ENCODE peak calls at places on chromosomes 4 and X, in nine cellular contexts. A is HL-60, X is IMR-90, E is transverse colon, C is right atrium auricular region, K is lung, W is AG04450, G is AG04449, L is neural crest cell. S is an unnamed sample.

GRCh38 chr4:52864816-52865215 is 2.7 kb downstream of the RASL11B start:
- DNase-seq in A (no peak), X (peak; percentile 35), E (no peak), C (no peak), K (no peak), W (no peak), G (peak; percentile 23), L (no peak), S (no peak)

GRCh38 chrX:19743386-19743785 is 144.0 kb downstream of the SH3KBP1 start:
- DNase-seq in A (no peak), X (no peak), E (peak; percentile 17), C (no peak), K (no peak), W (no peak), G (no peak), L (no peak), S (no peak)

GRCh38 chr4:155684892-155685550 is 18.4 kb downstream of the GUCY1A1 start:
- DNase-seq in A (no peak), X (no peak), E (no peak), C (no peak), K (no peak), W (no peak), G (no peak), L (no peak), S (no peak)

GRCh38 chrX:39896951-39897740 is 200.6 kb downstream of the BCOR start:
- DNase-seq in A (no peak), X (peak; percentile 62), E (no peak), C (no peak), K (peak; percentile 48), W (peak; percentile 39), G (no peak), L (no peak), S (no peak)

GRCh38 chr4:2441393-2442174 is 22.8 kb downstream of the CFAP99 start:
- DNase-seq in A (no peak), X (peak; percentile 41), E (peak; percentile 78), C (no peak), K (peak; percentile 42), W (no peak), G (no peak), L (peak; percentile 57), S (peak; percentile 83)

GRCh38 chr4:38670061-38670894 is 6.3 kb downstream of the KLF3 start:
- DNase-seq in A (no peak), X (no peak), E (no peak), C (no peak), K (no peak), W (no peak), G (no peak), L (no peak), S (no peak)

GRCh38 chrX:154019633-154020499 is at the start of gene IRAK1:
- DNase-seq in A (peak; percentile 38), X (peak; percentile 52), E (peak; percentile 67), C (no peak), K (peak; percentile 47), W (no peak), G (no peak), L (peak; percentile 23), S (no peak)

GRCh38 chr4:10033191-10033881 is 12.0 kb upstream of the SLC2A9 start:
- DNase-seq in A (no peak), X (peak; percentile 71), E (no peak), C (no peak), K (no peak), W (peak; percentile 10), G (no peak), L (no peak), S (no peak)

GRCh38 chr4:185529413-185529812 is 5.9 kb downstream of the PDLIM3 start:
- DNase-seq in A (no peak), X (no peak), E (no peak), C (no peak), K (no peak), W (no peak), G (no peak), L (no peak), S (no peak)

GRCh38 chrX:29862126-29862664 is 353.2 kb upstream of the MAGEB2 start:
- DNase-seq in A (no peak), X (no peak), E (no peak), C (no peak), K (no peak), W (no peak), G (no peak), L (no peak), S (no peak)

GRCh38 chr4:113339430-113339813 is 290.0 kb downstream of the ANK2 start:
- DNase-seq in A (no peak), X (no peak), E (no peak), C (no peak), K (no peak), W (no peak), G (no peak), L (no peak), S (no peak)

GRCh38 chrX:132401935-132402334 is 86.9 kb downstream of the MBNL3 start:
- DNase-seq in A (no peak), X (peak; percentile 24), E (no peak), C (no peak), K (no peak), W (no peak), G (no peak), L (no peak), S (no peak)

GRCh38 chrX:154379569-154379951 is 465 bp downstream of the EMD start:
- DNase-seq in A (no peak), X (no peak), E (no peak), C (no peak), K (no peak), W (no peak), G (no peak), L (no peak), S (no peak)

GRCh38 chr4:81030617-81031388 is at the start of gene BMP3:
- DNase-seq in A (no peak), X (peak; percentile 18), E (peak; percentile 73), C (no peak), K (peak; percentile 62), W (no peak), G (no peak), L (no peak), S (peak; percentile 82)

GRCh38 chr4:87093443-87094123 is 126.8 kb downstream of the KLHL8 start:
- DNase-seq in A (no peak), X (peak; percentile 72), E (no peak), C (no peak), K (no peak), W (no peak), G (no peak), L (peak; percentile 45), S (no peak)

GRCh38 chrX:135931644-135932487 is 38.4 kb downstream of the SAGE1 start:
- DNase-seq in A (no peak), X (peak; percentile 24), E (peak; percentile 56), C (no peak), K (peak; percentile 55), W (no peak), G (no peak), L (peak; percentile 52), S (no peak)

GRCh38 chr4:181685911-181686310 is 557.3 kb upstream of the TENM3 start:
- DNase-seq in A (no peak), X (peak; percentile 97), E (no peak), C (no peak), K (no peak), W (peak; percentile 80), G (peak; percentile 82), L (no peak), S (no peak)

GRCh38 chr4:6362896-6363295 is 93.2 kb downstream of the WFS1 start:
- DNase-seq in A (no peak), X (peak; percentile 27), E (no peak), C (no peak), K (no peak), W (no peak), G (no peak), L (peak; percentile 68), S (no peak)

GRCh38 chrX:3461824-3462508 is 115.5 kb upstream of the MXRA5 start:
- DNase-seq in A (peak; percentile 8), X (no peak), E (no peak), C (no peak), K (no peak), W (no peak), G (no peak), L (no peak), S (no peak)

GRCh38 chrX:138847930-138848329 is 136.4 kb upstream of the FGF13 start:
- DNase-seq in A (no peak), X (no peak), E (no peak), C (no peak), K (no peak), W (no peak), G (no peak), L (no peak), S (no peak)

GRCh38 chrX:17644001-17644400 is 93.3 kb upstream of the SCML1 start:
- DNase-seq in A (no peak), X (no peak), E (no peak), C (no peak), K (no peak), W (no peak), G (no peak), L (no peak), S (no peak)

GRCh38 chrX:119266364-119266995 is 30.4 kb downstream of the PGRMC1 start:
- DNase-seq in A (no peak), X (peak; percentile 12), E (peak; percentile 11), C (peak; percentile 61), K (no peak), W (no peak), G (no peak), L (peak; percentile 15), S (no peak)

GRCh38 chr4:31045151-31045550 is 325.0 kb downstream of the PCDH7 start:
- DNase-seq in A (no peak), X (no peak), E (no peak), C (no peak), K (no peak), W (no peak), G (no peak), L (no peak), S (no peak)

GRCh38 chr4:122224348-122224747 is 72.2 kb downstream of the BLTP1 start:
- DNase-seq in A (no peak), X (peak; percentile 22), E (no peak), C (no peak), K (no peak), W (peak; percentile 3), G (no peak), L (peak; percentile 11), S (no peak)
- TF ChIP-seq CTCF in A (no peak), X (peak; percentile 45), E (no peak), C (peak; percentile 41), K (no peak), W (peak; percentile 55), G (no peak), L (peak; percentile 28), S (peak; percentile 39)

GRCh38 chrX:143788265-143788664 is 67.7 kb upstream of the SPANXN2 start:
- DNase-seq in A (no peak), X (no peak), E (no peak), C (no peak), K (no peak), W (no peak), G (no peak), L (peak; percentile 2), S (no peak)
- TF ChIP-seq CTCF in A (peak; percentile 12), X (peak; percentile 25), E (no peak), C (peak; percentile 34), K (no peak), W (no peak), G (no peak), L (peak; percentile 60), S (peak; percentile 51)

GRCh38 chr4:158410272-158410671 is 111.4 kb upstream of the RXFP1 start:
- DNase-seq in A (no peak), X (peak; percentile 22), E (no peak), C (no peak), K (no peak), W (no peak), G (no peak), L (no peak), S (no peak)
- TF ChIP-seq CTCF in A (no peak), X (peak; percentile 22), E (no peak), C (no peak), K (no peak), W (no peak), G (no peak), L (no peak), S (no peak)

GRCh38 chr4:45944000-45944399 is 179.9 kb downstream of the GABRG1 start:
- DNase-seq in A (no peak), X (no peak), E (no peak), C (no peak), K (no peak), W (no peak), G (no peak), L (no peak), S (no peak)
- TF ChIP-seq CTCF in A (no peak), X (no peak), E (no peak), C (no peak), K (no peak), W (no peak), G (no peak), L (no peak), S (no peak)

S was measured in osteocyte.